ENCODE peak calls at places on chromosomes 11 and 22, in eight cellular contexts. R, E, W, O, N, P, H and T are unnamed samples.

GRCh38 chr11:96242191-96242845 is 100.7 kb downstream of the MAML2 start:
- DNase-seq in P (no peak), E (no peak), W (no peak), R (no peak), N (no peak), H (no peak), O (no peak), T (no peak)

GRCh38 chr11:108617055-108617454 is 23.5 kb upstream of the EXPH5 start:
- DNase-seq in N (no peak), E (no peak), O (no peak), W (no peak), P (no peak), H (no peak), R (no peak), T (no peak)

GRCh38 chr11:116513894-116514293 is 258.9 kb downstream of the BUD13 start:
- DNase-seq in H (peak; percentile 57), P (peak; percentile 67), E (no peak), N (peak; percentile 16), R (no peak), W (no peak), O (peak; percentile 1), T (peak; percentile 66)

GRCh38 chr11:104658177-104658576 is 240.1 kb downstream of the CASP12 start:
- DNase-seq in W (no peak), E (no peak), O (no peak), R (no peak), N (no peak), P (no peak), H (no peak), T (no peak)

GRCh38 chr11:16926868-16927267 is 87.3 kb downstream of the PLEKHA7 start:
- DNase-seq in H (no peak), O (no peak), R (no peak), P (no peak), W (no peak), E (no peak), N (no peak), T (no peak)

GRCh38 chr11:83192846-83193245 is 666 bp upstream of the ANKRD42 start:
- DNase-seq in R (no peak), W (no peak), O (no peak), H (no peak), E (no peak), N (no peak), P (no peak), T (no peak)

GRCh38 chr22:44595841-44596341 is 97.9 kb upstream of the RTL6 start:
- DNase-seq in P (no peak), W (no peak), R (peak; percentile 49), N (no peak), O (no peak), E (no peak), H (no peak), T (no peak)

GRCh38 chr11:31237819-31238771 is 131.4 kb downstream of the DCDC1 start:
- DNase-seq in N (no peak), H (no peak), O (no peak), R (no peak), W (no peak), E (no peak), P (no peak), T (no peak)

GRCh38 chr11:128488471-128488870 is 98.9 kb downstream of the ETS1 start:
- DNase-seq in O (no peak), W (no peak), R (no peak), N (no peak), P (no peak), E (no peak), H (no peak), T (no peak)

GRCh38 chr11:111378185-111378772 is 796 bp downstream of the POU2AF1 start:
- DNase-seq in P (no peak), E (no peak), R (no peak), N (no peak), O (no peak), W (no peak), H (no peak), T (no peak)

GRCh38 chr22:45271667-45272188 is 13.0 kb upstream of the UPK3A start:
- DNase-seq in N (no peak), E (no peak), W (peak; percentile 64), P (no peak), H (no peak), O (no peak), R (no peak), T (no peak)

GRCh38 chr22:23240639-23241389 is 60.5 kb downstream of the BCR start:
- DNase-seq in O (no peak), W (no peak), N (peak; percentile 29), P (no peak), R (peak; percentile 45), E (no peak), H (peak; percentile 54), T (peak; percentile 65)

GRCh38 chr11:69044111-69045013 is 4.4 kb upstream of the TPCN2 start:
- DNase-seq in E (no peak), O (no peak), H (peak; percentile 40), P (peak; percentile 82), W (peak; percentile 53), R (peak; percentile 31), N (peak; percentile 52), T (no peak)

GRCh38 chr22:43228330-43228729 is 41.4 kb upstream of the TTLL12 start:
- DNase-seq in R (peak; percentile 69), O (peak; percentile 19), E (no peak), P (no peak), W (no peak), H (peak; percentile 39), N (peak; percentile 54), T (peak; percentile 69)

GRCh38 chr11:19929655-19930054 is 217.0 kb downstream of the NAV2 start:
- DNase-seq in E (no peak), P (no peak), O (no peak), R (no peak), N (no peak), H (no peak), W (no peak), T (no peak)

GRCh38 chr22:36384766-36385400 is 2.9 kb downstream of the MYH9 start:
- DNase-seq in R (no peak), P (no peak), O (no peak), E (no peak), N (peak; percentile 66), W (no peak), H (peak; percentile 51), T (no peak)

GRCh38 chr11:104830508-104830907 is 67.8 kb downstream of the CASP12 start:
- DNase-seq in N (no peak), W (no peak), R (no peak), O (no peak), H (no peak), P (no peak), E (no peak), T (no peak)

GRCh38 chr11:2728663-2729332 is 29.0 kb upstream of the KCNQ1OT1 start:
- DNase-seq in H (no peak), R (no peak), P (no peak), O (no peak), E (no peak), N (no peak), W (no peak), T (no peak)

GRCh38 chr11:119356349-119357031 is 10.0 kb upstream of the MFRP start:
- DNase-seq in H (peak; percentile 85), W (peak; percentile 70), O (no peak), R (no peak), P (peak; percentile 92), N (peak; percentile 42), E (peak; percentile 51), T (peak; percentile 79)

GRCh38 chr22:47622541-47622940 is 860.1 kb downstream of the TBC1D22A start:
- DNase-seq in W (no peak), E (no peak), N (no peak), O (no peak), P (peak; percentile 56), H (no peak), R (no peak), T (no peak)

GRCh38 chr22:43262990-43263644 is 76.2 kb upstream of the TTLL12 start:
- DNase-seq in W (no peak), P (no peak), N (peak; percentile 78), E (peak; percentile 4), O (no peak), H (peak; percentile 41), R (peak; percentile 59), T (peak; percentile 45)